ENCODE peak calls at places on chromosomes 2 and 18, in four cellular contexts. L is SK-N-MC, I is psoas muscle, X is GM13977. R is an unnamed sample.

GRCh38 chr18:11154369-11154982 is 5.1 kb upstream of the PIEZO2 start:
- DNase-seq in L (peak), I (no peak), X (peak), R (peak)

GRCh38 chr2:74332550-74333174 is 10.6 kb downstream of the SLC4A5 start:
- DNase-seq in L (no peak), I (no peak), X (no peak), R (no peak)

GRCh38 chr2:127695491-127696472 is 5.5 kb upstream of the SFT2D3 start:
- DNase-seq in L (no peak), I (peak), X (peak), R (no peak)

GRCh38 chr2:189318761-189319160 is 122.5 kb upstream of the WDR75 start:
- DNase-seq in L (no peak), I (no peak), X (no peak), R (no peak)

GRCh38 chr2:122433123-122433754 is 677.8 kb downstream of the TSN start:
- DNase-seq in L (no peak), I (no peak), X (no peak), R (peak)

GRCh38 chr2:186060744-186061143 is 322.1 kb downstream of the FSIP2 start:
- DNase-seq in L (no peak), I (no peak), X (no peak), R (no peak)

GRCh38 chr2:153595939-153596338 is 117.4 kb upstream of the RPRM start:
- DNase-seq in L (no peak), I (no peak), X (no peak), R (no peak)

GRCh38 chr2:134011936-134012586 is 241.8 kb upstream of the MGAT5 start:
- DNase-seq in L (no peak), I (no peak), X (no peak), R (no peak)

GRCh38 chr2:151649966-151650365 is 84.3 kb downstream of the NEB start:
- DNase-seq in L (no peak), I (no peak), X (no peak), R (no peak)

GRCh38 chr2:144712277-144712944 is 192.5 kb upstream of the ZEB2 start:
- DNase-seq in L (no peak), I (no peak), X (no peak), R (no peak)

GRCh38 chr2:25253153-25253617 is 84.8 kb upstream of the POMC start:
- DNase-seq in L (no peak), I (no peak), X (no peak), R (no peak)

GRCh38 chr2:157875720-157876065 is 437 bp downstream of the ACVR1 start:
- DNase-seq in L (no peak), I (no peak), X (peak), R (no peak)

GRCh38 chr2:118812530-118812929 is 34.9 kb downstream of the EN1 start:
- DNase-seq in L (no peak), I (no peak), X (no peak), R (no peak)

GRCh38 chr18:50111398-50111797 is 83.5 kb downstream of the MYO5B start:
- DNase-seq in L (no peak), I (no peak), X (peak), R (no peak)

GRCh38 chr2:176490061-176490861 is 221.0 kb downstream of the MTX2 start:
- DNase-seq in L (no peak), I (peak), X (no peak), R (no peak)

GRCh38 chr2:10889741-10890215 is 22.0 kb upstream of the KCNF1 start:
- DNase-seq in L (no peak), I (no peak), X (no peak), R (no peak)

GRCh38 chr2:193154076-193154475 is 959.3 kb upstream of the TMEFF2 start:
- DNase-seq in L (no peak), I (no peak), X (no peak), R (no peak)

GRCh38 chr2:205778326-205778725 is 96.0 kb downstream of the NRP2 start:
- DNase-seq in L (no peak), I (no peak), X (no peak), R (no peak)

GRCh38 chr2:196205891-196206408 is 34.6 kb upstream of the STK17B start:
- DNase-seq in L (no peak), I (no peak), X (no peak), R (no peak)

GRCh38 chr2:213627835-213628234 is 343.6 kb downstream of the SPAG16 start:
- DNase-seq in L (no peak), I (no peak), X (peak), R (peak)

GRCh38 chr2:20212871-20213503 is 11.9 kb downstream of the SDC1 start:
- DNase-seq in L (no peak), I (no peak), X (no peak), R (no peak)

GRCh38 chr18:75226301-75226955 is 15.8 kb downstream of the TSHZ1 start:
- DNase-seq in L (no peak), I (no peak), X (no peak), R (no peak)

GRCh38 chr2:133326651-133327397 is 241.4 kb downstream of the NCKAP5 start:
- DNase-seq in L (no peak), I (no peak), X (no peak), R (no peak)

GRCh38 chr18:77008006-77008405 is 124.6 kb downstream of the MBP start:
- DNase-seq in L (no peak), I (no peak), X (no peak), R (no peak)

GRCh38 chr18:55110436-55110835 is 151.2 kb upstream of the CCDC68 start:
- DNase-seq in L (no peak), I (no peak), X (no peak), R (no peak)

GRCh38 chr2:196390243-196391148 is 219.1 kb upstream of the STK17B start:
- DNase-seq in L (no peak), I (no peak), X (no peak), R (no peak)

R was measured in GM12878.